ENCODE peak calls at places on chromosomes 6 and 20, in ten cellular contexts. W is HFFc6; U is Kasumi-1; G is GOT3; S is adipocyte; H is hypothalamus; Q is ACHN; P is substantia nigra; C is HS-5; K is effector CD4-positive, alpha-beta T cell. T is an unnamed sample.

GRCh38 chr6:78910611-78911134 is 43.3 kb downstream of the IRAK1BP1 start:
- DNase-seq in P (no peak), C (no peak), G (no peak), K (no peak), Q (no peak), H (no peak), W (no peak), U (no peak), S (peak; percentile 33), T (peak; percentile 42)

GRCh38 chr20:10216146-10216741 is 2.4 kb upstream of the SNAP25 start:
- DNase-seq in S (peak; percentile 25), W (no peak), H (no peak), C (no peak), K (no peak), G (no peak), P (no peak), U (no peak), Q (peak; percentile 37), T (no peak)

GRCh38 chr6:122845916-122846632 is 57.0 kb downstream of the SMPDL3A start:
- DNase-seq in S (peak; percentile 52), Q (no peak), U (no peak), W (no peak), H (no peak), K (no peak), G (no peak), C (peak; percentile 61), P (no peak), T (no peak)

GRCh38 chr6:52519618-52520017 is 57.2 kb downstream of the TRAM2 start:
- DNase-seq in H (no peak), P (no peak), K (no peak), U (no peak), G (no peak), C (no peak), W (no peak), S (no peak), Q (no peak), T (no peak)

GRCh38 chr6:113147544-113147943 is 709.6 kb upstream of the MARCKS start:
- DNase-seq in H (no peak), P (no peak), G (no peak), S (peak; percentile 87), W (peak; percentile 86), Q (no peak), U (no peak), C (no peak), K (no peak), T (no peak)

GRCh38 chr20:1912056-1912455 is 16.8 kb downstream of the SIRPA start:
- DNase-seq in U (no peak), S (no peak), G (no peak), H (no peak), K (no peak), P (no peak), Q (no peak), C (no peak), W (no peak), T (no peak)

GRCh38 chr6:20868397-20869185 is 334.3 kb downstream of the CDKAL1 start:
- DNase-seq in S (no peak), G (no peak), W (no peak), U (no peak), P (no peak), C (no peak), Q (no peak), K (no peak), H (no peak), T (no peak)

GRCh38 chr20:34491932-34492509 is 24.2 kb upstream of the DYNLRB1 start:
- DNase-seq in P (no peak), G (no peak), C (no peak), K (no peak), H (no peak), Q (no peak), S (no peak), W (no peak), U (no peak), T (no peak)

GRCh38 chr6:52839124-52840055 is 1.2 kb downstream of the GSTA5 start:
- DNase-seq in Q (peak; percentile 61), S (peak; percentile 59), C (peak; percentile 31), W (peak; percentile 75), U (peak; percentile 57), K (peak; percentile 25), G (no peak), H (no peak), P (peak; percentile 4), T (peak; percentile 73)

GRCh38 chr6:162845972-162846371 is 118.2 kb downstream of the PACRG start:
- DNase-seq in U (no peak), P (no peak), H (no peak), W (no peak), C (no peak), K (no peak), Q (no peak), G (no peak), S (no peak), T (no peak)

GRCh38 chr6:36360241-36361054 is 23.8 kb upstream of the BNIP5 start:
- DNase-seq in P (peak; percentile 69), H (peak; percentile 63), S (peak; percentile 94), U (peak; percentile 74), G (peak; percentile 61), K (peak; percentile 57), W (peak; percentile 64), Q (peak; percentile 69), C (no peak), T (peak; percentile 85)

GRCh38 chr6:165782124-165782523 is 119.1 kb upstream of the PDE10A start:
- DNase-seq in H (no peak), P (no peak), S (no peak), C (no peak), W (no peak), U (no peak), G (no peak), K (no peak), Q (no peak), T (no peak)

GRCh38 chr6:9766240-9766915 is 648.5 kb downstream of the TFAP2A start:
- DNase-seq in S (peak; percentile 70), H (no peak), W (peak; percentile 96), C (peak; percentile 78), U (no peak), Q (no peak), G (peak; percentile 45), P (no peak), K (no peak), T (no peak)